ENCODE peak calls at places on chromosomes 12 and 14, in nine cellular contexts. One of them, this sample, is unnamed.
A peak's percentile ranks its signal among the peaks of the same experiment; 100 is the strongest.

GRCh38 chr12:123546281-123546680 is 12.8 kb upstream of the RILPL1 start:
- DNase-seq in GM23248: peak; percentile 51
- DNase-seq in PC-3: peak; percentile 17
- DNase-seq in H1: no peak
- DNase-seq in DND-41: no peak
- DNase-seq in HCT116: no peak
- DNase-seq in SK-N-SH: no peak
- DNase-seq in neural progenitor cell: no peak
- DNase-seq in IMR-90: peak; percentile 40
- DNase-seq in this sample: no peak

GRCh38 chr12:11958216-11959091 is 112.3 kb upstream of the BCL2L14 start:
- DNase-seq in DND-41: peak; percentile 27
- DNase-seq in IMR-90: peak; percentile 95
- DNase-seq in PC-3: peak; percentile 81
- DNase-seq in SK-N-SH: no peak
- DNase-seq in H1: no peak
- DNase-seq in neural progenitor cell: no peak
- DNase-seq in GM23248: peak; percentile 97
- DNase-seq in HCT116: no peak
- DNase-seq in this sample: no peak

GRCh38 chr12:101685121-101685520 is 12.3 kb upstream of the CHPT1 start:
- DNase-seq in GM23248: no peak
- DNase-seq in HCT116: no peak
- DNase-seq in neural progenitor cell: no peak
- DNase-seq in IMR-90: no peak
- DNase-seq in H1: no peak
- DNase-seq in DND-41: no peak
- DNase-seq in SK-N-SH: no peak
- DNase-seq in PC-3: no peak
- DNase-seq in this sample: no peak

GRCh38 chr12:47977046-47977771 is 13.8 kb downstream of the TMEM106C start:
- DNase-seq in neural progenitor cell: no peak
- DNase-seq in SK-N-SH: no peak
- DNase-seq in H1: no peak
- DNase-seq in HCT116: no peak
- DNase-seq in DND-41: no peak
- DNase-seq in PC-3: no peak
- DNase-seq in GM23248: no peak
- DNase-seq in IMR-90: no peak
- DNase-seq in this sample: no peak

GRCh38 chr14:75717729-75718128 is 56.7 kb downstream of the TTLL5 start:
- DNase-seq in DND-41: no peak
- DNase-seq in HCT116: no peak
- DNase-seq in H1: no peak
- DNase-seq in neural progenitor cell: no peak
- DNase-seq in IMR-90: no peak
- DNase-seq in PC-3: no peak
- DNase-seq in SK-N-SH: no peak
- DNase-seq in GM23248: no peak
- DNase-seq in this sample: no peak

GRCh38 chr12:111756196-111756595 is 10.5 kb upstream of the ALDH2 start:
- DNase-seq in H1: no peak
- DNase-seq in PC-3: no peak
- DNase-seq in SK-N-SH: no peak
- DNase-seq in GM23248: no peak
- DNase-seq in DND-41: no peak
- DNase-seq in HCT116: no peak
- DNase-seq in neural progenitor cell: no peak
- DNase-seq in IMR-90: no peak
- DNase-seq in this sample: no peak

GRCh38 chr12:48069253-48069652 is 36.6 kb downstream of the SENP1 start:
- DNase-seq in GM23248: peak; percentile 63
- DNase-seq in H1: no peak
- DNase-seq in SK-N-SH: no peak
- DNase-seq in neural progenitor cell: no peak
- DNase-seq in DND-41: no peak
- DNase-seq in PC-3: peak; percentile 35
- DNase-seq in IMR-90: peak; percentile 10
- DNase-seq in HCT116: no peak
- DNase-seq in this sample: no peak

GRCh38 chr12:10098762-10099161 is at the start of gene CLEC1A:
- DNase-seq in HCT116: no peak
- DNase-seq in GM23248: no peak
- DNase-seq in SK-N-SH: no peak
- DNase-seq in neural progenitor cell: peak; percentile 72
- DNase-seq in DND-41: no peak
- DNase-seq in H1: peak; percentile 23
- DNase-seq in PC-3: no peak
- DNase-seq in IMR-90: no peak
- DNase-seq in this sample: no peak

GRCh38 chr12:55997535-55997859 is 421 bp downstream of the SUOX start:
- DNase-seq in PC-3: peak; percentile 14
- DNase-seq in GM23248: no peak
- DNase-seq in IMR-90: no peak
- DNase-seq in neural progenitor cell: no peak
- DNase-seq in H1: no peak
- DNase-seq in DND-41: no peak
- DNase-seq in SK-N-SH: no peak
- DNase-seq in HCT116: no peak
- DNase-seq in this sample: no peak

GRCh38 chr14:68358978-68359861 is 433.6 kb downstream of the ZFP36L1 start:
- DNase-seq in GM23248: no peak
- DNase-seq in PC-3: no peak
- DNase-seq in DND-41: no peak
- DNase-seq in IMR-90: no peak
- DNase-seq in H1: no peak
- DNase-seq in HCT116: no peak
- DNase-seq in neural progenitor cell: peak; percentile 8
- DNase-seq in SK-N-SH: no peak
- DNase-seq in this sample: no peak

GRCh38 chr12:94725375-94726168 is 75.2 kb upstream of the TMCC3 start:
- DNase-seq in HCT116: peak; percentile 38
- DNase-seq in neural progenitor cell: peak; percentile 77
- DNase-seq in SK-N-SH: no peak
- DNase-seq in PC-3: peak; percentile 75
- DNase-seq in DND-41: no peak
- DNase-seq in GM23248: peak; percentile 66
- DNase-seq in IMR-90: peak; percentile 26
- DNase-seq in H1: no peak
- DNase-seq in this sample: peak; percentile 75

GRCh38 chr12:125451408-125451807 is 386.2 kb downstream of the AACS start:
- DNase-seq in SK-N-SH: no peak
- DNase-seq in GM23248: no peak
- DNase-seq in HCT116: no peak
- DNase-seq in neural progenitor cell: no peak
- DNase-seq in DND-41: no peak
- DNase-seq in H1: no peak
- DNase-seq in PC-3: no peak
- DNase-seq in IMR-90: no peak
- DNase-seq in this sample: no peak

DNA sequence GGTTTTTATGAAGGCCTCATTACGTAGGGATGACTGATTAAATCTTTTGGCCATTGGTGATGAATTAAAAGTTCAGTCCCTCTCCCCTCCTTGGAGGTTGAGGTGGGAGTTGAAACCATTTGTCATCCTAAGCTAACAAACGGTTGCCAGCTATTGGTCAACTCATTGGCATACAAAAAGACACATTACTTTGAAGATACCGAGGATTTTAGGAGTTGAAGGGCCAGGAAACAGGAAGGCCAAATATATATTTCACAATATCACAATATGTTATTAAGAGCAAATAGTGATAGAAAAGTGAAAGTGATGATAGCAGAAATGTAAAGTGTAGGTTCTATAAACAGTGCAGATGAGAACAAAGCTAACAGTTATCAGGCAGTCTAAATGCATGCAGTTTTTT is 24.4 kb downstream of the RCOR1 start:
- DNase-seq in neural progenitor cell: no peak
- DNase-seq in SK-N-SH: no peak
- DNase-seq in GM23248: peak; percentile 34
- DNase-seq in IMR-90: no peak
- DNase-seq in PC-3: peak; percentile 26
- DNase-seq in DND-41: no peak
- DNase-seq in H1: no peak
- DNase-seq in HCT116: no peak
- DNase-seq in this sample: no peak
- H3K9ac ChIP-seq in neural progenitor cell: no peak overlapping the region
- H3K9ac ChIP-seq in SK-N-SH: no peak overlapping the region
- H3K9ac ChIP-seq in GM23248: no peak overlapping the region
- H3K9ac ChIP-seq in IMR-90: no peak overlapping the region
- H3K9ac ChIP-seq in PC-3: no peak overlapping the region
- H3K9ac ChIP-seq in DND-41: no peak overlapping the region
- H3K9ac ChIP-seq in H1: no peak overlapping the region
- H3K9ac ChIP-seq in HCT116: no peak overlapping the region
- H3K9ac ChIP-seq in this sample: no peak overlapping the region

DNA sequence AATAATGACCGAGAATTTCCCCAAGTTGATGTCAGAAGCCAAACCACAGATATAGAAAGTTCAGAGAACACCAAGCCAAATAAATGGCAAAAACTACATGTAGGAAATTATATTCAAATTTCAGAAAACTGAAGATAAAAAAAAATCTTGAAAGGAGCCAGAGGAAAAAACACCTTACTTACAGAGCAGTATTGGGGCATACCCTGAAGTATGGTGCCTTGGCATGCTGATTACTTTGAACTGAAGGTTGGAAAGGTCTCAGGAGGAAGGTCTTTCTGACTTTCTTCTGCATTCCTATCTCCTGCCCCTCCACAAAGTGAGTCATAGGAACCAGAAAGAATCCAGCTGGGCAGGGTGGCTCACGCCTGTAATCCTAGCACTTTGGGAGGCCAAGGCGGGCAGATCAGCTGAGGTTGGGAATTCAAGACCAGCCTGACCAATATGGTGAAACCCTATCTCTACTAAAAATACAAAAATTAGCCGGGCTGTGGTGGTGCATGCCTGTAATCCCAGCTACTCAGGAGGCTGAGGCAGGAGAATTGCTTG is 8.8 kb upstream of the FGF6 start:
- DNase-seq in SK-N-SH: no peak
- DNase-seq in PC-3: no peak
- DNase-seq in neural progenitor cell: no peak
- DNase-seq in GM23248: no peak
- DNase-seq in H1: no peak
- DNase-seq in HCT116: no peak
- DNase-seq in IMR-90: no peak
- DNase-seq in DND-41: no peak
- DNase-seq in this sample: no peak
- H2AFZ ChIP-seq in SK-N-SH: no peak overlapping the region
- H2AFZ ChIP-seq in PC-3: no peak overlapping the region
- H2AFZ ChIP-seq in neural progenitor cell: no peak overlapping the region
- H2AFZ ChIP-seq in GM23248: no peak overlapping the region
- H2AFZ ChIP-seq in H1: no peak overlapping the region
- H2AFZ ChIP-seq in HCT116: no peak overlapping the region
- H2AFZ ChIP-seq in IMR-90: no peak overlapping the region
- H2AFZ ChIP-seq in DND-41: no peak overlapping the region
- H2AFZ ChIP-seq in this sample: no peak overlapping the region

GRCh38 chr12:132508248-132508740 is 18.3 kb downstream of the FBRSL1 start:
- DNase-seq in IMR-90: no peak
- DNase-seq in H1: no peak
- DNase-seq in neural progenitor cell: no peak
- DNase-seq in HCT116: no peak
- DNase-seq in DND-41: no peak
- DNase-seq in PC-3: no peak
- DNase-seq in GM23248: no peak
- DNase-seq in SK-N-SH: no peak
- DNase-seq in this sample: no peak

GRCh38 chr12:132510746-132511477 is 21.0 kb downstream of the FBRSL1 start:
- DNase-seq in HCT116: no peak
- DNase-seq in DND-41: no peak
- DNase-seq in GM23248: no peak
- DNase-seq in PC-3: no peak
- DNase-seq in neural progenitor cell: no peak
- DNase-seq in IMR-90: no peak
- DNase-seq in SK-N-SH: no peak
- DNase-seq in H1: no peak
- DNase-seq in this sample: no peak

GRCh38 chr12:132510111-132510724 is 20.3 kb downstream of the FBRSL1 start:
- DNase-seq in HCT116: no peak
- DNase-seq in GM23248: no peak
- DNase-seq in DND-41: no peak
- DNase-seq in H1: no peak
- DNase-seq in IMR-90: no peak
- DNase-seq in PC-3: no peak
- DNase-seq in SK-N-SH: no peak
- DNase-seq in neural progenitor cell: no peak
- DNase-seq in this sample: no peak

GRCh38 chr12:132507656-132508055 is 17.7 kb downstream of the FBRSL1 start:
- DNase-seq in H1: no peak
- DNase-seq in neural progenitor cell: no peak
- DNase-seq in HCT116: no peak
- DNase-seq in PC-3: no peak
- DNase-seq in GM23248: no peak
- DNase-seq in SK-N-SH: no peak
- DNase-seq in DND-41: no peak
- DNase-seq in IMR-90: no peak
- DNase-seq in this sample: no peak

DNA sequence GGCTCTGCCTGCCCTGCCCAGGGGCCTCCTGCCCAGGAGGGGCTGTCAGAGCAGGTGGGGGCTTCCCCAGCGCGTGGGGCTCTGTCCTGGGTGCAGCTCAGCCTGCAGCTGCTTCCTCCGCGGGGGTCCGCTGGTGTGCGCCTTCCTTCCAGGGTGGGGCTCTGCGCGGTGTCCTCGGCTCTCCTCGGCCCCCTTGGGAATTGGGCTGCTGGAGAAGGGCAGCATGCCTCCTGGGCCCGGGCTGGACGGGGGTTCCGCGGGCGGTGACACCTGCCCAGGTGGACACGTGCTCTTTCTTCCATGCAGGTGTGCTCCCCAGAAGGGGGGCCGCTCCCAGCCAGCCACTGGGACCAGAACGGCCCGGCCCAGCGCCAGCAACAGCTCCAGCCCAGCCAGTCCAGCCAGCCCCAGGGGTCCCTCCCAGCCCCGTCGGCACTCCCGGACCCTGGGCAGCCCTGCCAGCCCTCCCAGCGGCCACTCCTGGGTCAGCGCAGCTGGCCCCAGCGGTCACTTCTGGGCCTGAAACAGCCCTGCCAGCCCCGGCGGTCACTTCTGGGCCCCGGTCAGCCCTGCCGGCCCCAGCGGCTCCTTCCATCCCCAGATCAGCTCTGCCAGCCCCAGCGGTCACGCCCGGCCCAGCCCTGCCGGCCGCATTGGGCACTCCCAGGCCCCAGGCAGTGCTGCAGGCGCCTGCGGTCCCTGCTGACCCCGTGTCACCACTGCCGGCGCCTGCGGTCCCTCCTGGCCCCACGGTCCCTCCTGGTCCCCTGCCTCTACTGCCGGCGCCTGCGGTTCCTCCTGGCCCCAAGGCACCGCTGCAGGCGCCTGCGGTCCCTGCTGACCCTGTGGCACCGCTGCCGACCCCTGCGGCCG is 19.1 kb downstream of the FBRSL1 start:
- DNase-seq in IMR-90: no peak
- DNase-seq in neural progenitor cell: no peak
- DNase-seq in DND-41: no peak
- DNase-seq in H1: no peak
- DNase-seq in GM23248: no peak
- DNase-seq in HCT116: no peak
- DNase-seq in SK-N-SH: no peak
- DNase-seq in PC-3: no peak
- DNase-seq in this sample: no peak
- H3K4me1 ChIP-seq in IMR-90: peaks cover 20% of the 10 kb centered on the region
- H3K4me1 ChIP-seq in neural progenitor cell: peaks cover 5% of the 10 kb centered on the region
- H3K4me1 ChIP-seq in DND-41: no peaks in the 10 kb centered on the region
- H3K4me1 ChIP-seq in H1: peaks cover 6% of the 10 kb centered on the region
- H3K4me1 ChIP-seq in GM23248: peaks cover 5% of the 10 kb centered on the region
- H3K4me1 ChIP-seq in HCT116: peaks cover 6% of the 10 kb centered on the region
- H3K4me1 ChIP-seq in SK-N-SH: peaks cover 23% of the 10 kb centered on the region
- H3K4me1 ChIP-seq in PC-3: peaks cover 6% of the 10 kb centered on the region
- H3K4me1 ChIP-seq in this sample: peaks cover 4% of the 10 kb centered on the region

GRCh38 chr14:50082784-50083466 is 33.4 kb downstream of the VCPKMT start:
- DNase-seq in SK-N-SH: no peak
- DNase-seq in PC-3: no peak
- DNase-seq in HCT116: no peak
- DNase-seq in H1: no peak
- DNase-seq in neural progenitor cell: no peak
- DNase-seq in GM23248: no peak
- DNase-seq in IMR-90: peak; percentile 86
- DNase-seq in DND-41: no peak
- DNase-seq in this sample: no peak
- H3K9ac ChIP-seq in SK-N-SH: no peak overlapping the region
- H3K9ac ChIP-seq in PC-3: no peak overlapping the region
- H3K9ac ChIP-seq in HCT116: no peak overlapping the region
- H3K9ac ChIP-seq in H1: no peak overlapping the region
- H3K9ac ChIP-seq in neural progenitor cell: no peak overlapping the region
- H3K9ac ChIP-seq in GM23248: no peak overlapping the region
- H3K9ac ChIP-seq in IMR-90: no peak overlapping the region
- H3K9ac ChIP-seq in DND-41: no peak overlapping the region
- H3K9ac ChIP-seq in this sample: no peak overlapping the region